ENCODE peak calls at places on chromosomes 2 and 18, in nine cellular contexts. One of them, this sample, is unnamed.

GRCh38 chr2:160224060-160224459 is 24.0 kb upstream of the ITGB6 start:
- DNase-seq in progenitor cell of endocrine pancreas: no peak
- DNase-seq in BJ: peak; percentile 89
- DNase-seq in RCC 7860: peak; percentile 99
- DNase-seq in activated effector memory CD4-positive, alpha-beta T cell treated with Interleukin-2 at 50 U/mL for 16 hours: no peak
- DNase-seq in activated CD8-positive, alpha-beta memory T cell treated with anti-CD3 and anti-CD28 coated beads for 4 hours: no peak
- DNase-seq in endodermal cell: no peak
- DNase-seq in CD8-positive, alpha-beta memory T cell: no peak
- DNase-seq in A549: peak; percentile 92
- DNase-seq in this sample: no peak

GRCh38 chr2:174153757-174154680 is 94.3 kb downstream of the OLA1 start:
- DNase-seq in CD8-positive, alpha-beta memory T cell: no peak
- DNase-seq in A549: no peak
- DNase-seq in RCC 7860: no peak
- DNase-seq in progenitor cell of endocrine pancreas: no peak
- DNase-seq in BJ: peak; percentile 10
- DNase-seq in activated CD8-positive, alpha-beta memory T cell treated with anti-CD3 and anti-CD28 coated beads for 4 hours: no peak
- DNase-seq in endodermal cell: no peak
- DNase-seq in activated effector memory CD4-positive, alpha-beta T cell treated with Interleukin-2 at 50 U/mL for 16 hours: no peak
- DNase-seq in this sample: no peak

GRCh38 chr2:776038-776437 is 98.8 kb upstream of the TMEM18 start:
- DNase-seq in A549: no peak
- DNase-seq in progenitor cell of endocrine pancreas: no peak
- DNase-seq in activated CD8-positive, alpha-beta memory T cell treated with anti-CD3 and anti-CD28 coated beads for 4 hours: no peak
- DNase-seq in RCC 7860: no peak
- DNase-seq in BJ: no peak
- DNase-seq in endodermal cell: no peak
- DNase-seq in activated effector memory CD4-positive, alpha-beta T cell treated with Interleukin-2 at 50 U/mL for 16 hours: no peak
- DNase-seq in CD8-positive, alpha-beta memory T cell: no peak
- DNase-seq in this sample: no peak

GRCh38 chr18:50011813-50012445 is 183.0 kb downstream of the MYO5B start:
- DNase-seq in RCC 7860: no peak
- DNase-seq in BJ: peak; percentile 67
- DNase-seq in endodermal cell: no peak
- DNase-seq in CD8-positive, alpha-beta memory T cell: no peak
- DNase-seq in activated effector memory CD4-positive, alpha-beta T cell treated with Interleukin-2 at 50 U/mL for 16 hours: no peak
- DNase-seq in A549: no peak
- DNase-seq in activated CD8-positive, alpha-beta memory T cell treated with anti-CD3 and anti-CD28 coated beads for 4 hours: no peak
- DNase-seq in progenitor cell of endocrine pancreas: no peak
- DNase-seq in this sample: no peak

GRCh38 chr2:85744771-85745601 is 8.8 kb upstream of the ATOH8 start:
- DNase-seq in activated effector memory CD4-positive, alpha-beta T cell treated with Interleukin-2 at 50 U/mL for 16 hours: no peak
- DNase-seq in A549: no peak
- DNase-seq in CD8-positive, alpha-beta memory T cell: no peak
- DNase-seq in progenitor cell of endocrine pancreas: no peak
- DNase-seq in BJ: no peak
- DNase-seq in endodermal cell: no peak
- DNase-seq in RCC 7860: peak; percentile 40
- DNase-seq in activated CD8-positive, alpha-beta memory T cell treated with anti-CD3 and anti-CD28 coated beads for 4 hours: no peak
- DNase-seq in this sample: no peak

GRCh38 chr18:3319399-3319798 is 57.5 kb downstream of the MYL12B start:
- DNase-seq in CD8-positive, alpha-beta memory T cell: no peak
- DNase-seq in RCC 7860: no peak
- DNase-seq in BJ: no peak
- DNase-seq in activated effector memory CD4-positive, alpha-beta T cell treated with Interleukin-2 at 50 U/mL for 16 hours: no peak
- DNase-seq in activated CD8-positive, alpha-beta memory T cell treated with anti-CD3 and anti-CD28 coated beads for 4 hours: no peak
- DNase-seq in progenitor cell of endocrine pancreas: no peak
- DNase-seq in A549: no peak
- DNase-seq in endodermal cell: no peak
- DNase-seq in this sample: no peak

GRCh38 chr2:148578493-148578884 is 66.1 kb upstream of the EPC2 start:
- DNase-seq in A549: no peak
- DNase-seq in CD8-positive, alpha-beta memory T cell: no peak
- DNase-seq in RCC 7860: no peak
- DNase-seq in activated CD8-positive, alpha-beta memory T cell treated with anti-CD3 and anti-CD28 coated beads for 4 hours: no peak
- DNase-seq in progenitor cell of endocrine pancreas: no peak
- DNase-seq in BJ: no peak
- DNase-seq in activated effector memory CD4-positive, alpha-beta T cell treated with Interleukin-2 at 50 U/mL for 16 hours: no peak
- DNase-seq in endodermal cell: no peak
- DNase-seq in this sample: no peak

GRCh38 chr18:10707294-10707693 is 181.5 kb downstream of the NAPG start:
- DNase-seq in A549: no peak
- DNase-seq in activated effector memory CD4-positive, alpha-beta T cell treated with Interleukin-2 at 50 U/mL for 16 hours: no peak
- DNase-seq in BJ: no peak
- DNase-seq in RCC 7860: no peak
- DNase-seq in progenitor cell of endocrine pancreas: no peak
- DNase-seq in CD8-positive, alpha-beta memory T cell: no peak
- DNase-seq in activated CD8-positive, alpha-beta memory T cell treated with anti-CD3 and anti-CD28 coated beads for 4 hours: no peak
- DNase-seq in endodermal cell: no peak
- DNase-seq in this sample: no peak

GRCh38 chr2:69225933-69226332 is 161.1 kb downstream of the GFPT1 start:
- DNase-seq in progenitor cell of endocrine pancreas: no peak
- DNase-seq in A549: no peak
- DNase-seq in endodermal cell: no peak
- DNase-seq in RCC 7860: no peak
- DNase-seq in CD8-positive, alpha-beta memory T cell: no peak
- DNase-seq in activated effector memory CD4-positive, alpha-beta T cell treated with Interleukin-2 at 50 U/mL for 16 hours: no peak
- DNase-seq in BJ: no peak
- DNase-seq in activated CD8-positive, alpha-beta memory T cell treated with anti-CD3 and anti-CD28 coated beads for 4 hours: no peak
- DNase-seq in this sample: no peak

GRCh38 chr2:75558786-75559428 is 1.8 kb downstream of the EVA1A start:
- DNase-seq in BJ: no peak
- DNase-seq in endodermal cell: no peak
- DNase-seq in RCC 7860: peak; percentile 54
- DNase-seq in A549: no peak
- DNase-seq in progenitor cell of endocrine pancreas: no peak
- DNase-seq in activated effector memory CD4-positive, alpha-beta T cell treated with Interleukin-2 at 50 U/mL for 16 hours: no peak
- DNase-seq in CD8-positive, alpha-beta memory T cell: no peak
- DNase-seq in activated CD8-positive, alpha-beta memory T cell treated with anti-CD3 and anti-CD28 coated beads for 4 hours: no peak
- DNase-seq in this sample: no peak

GRCh38 chr2:175854149-175854548 is 147.9 kb downstream of the LNPK start:
- DNase-seq in CD8-positive, alpha-beta memory T cell: no peak
- DNase-seq in progenitor cell of endocrine pancreas: no peak
- DNase-seq in A549: no peak
- DNase-seq in activated CD8-positive, alpha-beta memory T cell treated with anti-CD3 and anti-CD28 coated beads for 4 hours: no peak
- DNase-seq in endodermal cell: no peak
- DNase-seq in BJ: no peak
- DNase-seq in RCC 7860: no peak
- DNase-seq in activated effector memory CD4-positive, alpha-beta T cell treated with Interleukin-2 at 50 U/mL for 16 hours: no peak
- DNase-seq in this sample: no peak

GRCh38 chr2:10504370-10504993 is 56.4 kb upstream of the ODC1 start:
- DNase-seq in A549: no peak
- DNase-seq in activated CD8-positive, alpha-beta memory T cell treated with anti-CD3 and anti-CD28 coated beads for 4 hours: no peak
- DNase-seq in CD8-positive, alpha-beta memory T cell: no peak
- DNase-seq in RCC 7860: no peak
- DNase-seq in progenitor cell of endocrine pancreas: no peak
- DNase-seq in endodermal cell: no peak
- DNase-seq in activated effector memory CD4-positive, alpha-beta T cell treated with Interleukin-2 at 50 U/mL for 16 hours: no peak
- DNase-seq in BJ: no peak
- DNase-seq in this sample: no peak

GRCh38 chr2:217870528-217871011 is 132.2 kb downstream of the TNS1 start:
- DNase-seq in A549: no peak
- DNase-seq in CD8-positive, alpha-beta memory T cell: no peak
- DNase-seq in progenitor cell of endocrine pancreas: no peak
- DNase-seq in activated effector memory CD4-positive, alpha-beta T cell treated with Interleukin-2 at 50 U/mL for 16 hours: no peak
- DNase-seq in RCC 7860: no peak
- DNase-seq in activated CD8-positive, alpha-beta memory T cell treated with anti-CD3 and anti-CD28 coated beads for 4 hours: no peak
- DNase-seq in BJ: no peak
- DNase-seq in endodermal cell: no peak
- DNase-seq in this sample: no peak

GRCh38 chr2:226564667-226565066 is 235.0 kb downstream of the IRS1 start:
- DNase-seq in BJ: no peak
- DNase-seq in RCC 7860: no peak
- DNase-seq in CD8-positive, alpha-beta memory T cell: no peak
- DNase-seq in A549: no peak
- DNase-seq in activated CD8-positive, alpha-beta memory T cell treated with anti-CD3 and anti-CD28 coated beads for 4 hours: no peak
- DNase-seq in progenitor cell of endocrine pancreas: no peak
- DNase-seq in endodermal cell: no peak
- DNase-seq in activated effector memory CD4-positive, alpha-beta T cell treated with Interleukin-2 at 50 U/mL for 16 hours: no peak
- DNase-seq in this sample: no peak

GRCh38 chr2:152676461-152676860 is 40.8 kb downstream of the PRPF40A start:
- DNase-seq in BJ: no peak
- DNase-seq in RCC 7860: no peak
- DNase-seq in A549: no peak
- DNase-seq in progenitor cell of endocrine pancreas: no peak
- DNase-seq in CD8-positive, alpha-beta memory T cell: no peak
- DNase-seq in activated effector memory CD4-positive, alpha-beta T cell treated with Interleukin-2 at 50 U/mL for 16 hours: no peak
- DNase-seq in activated CD8-positive, alpha-beta memory T cell treated with anti-CD3 and anti-CD28 coated beads for 4 hours: no peak
- DNase-seq in endodermal cell: no peak
- DNase-seq in this sample: no peak

GRCh38 chr2:189020179-189020578 is 46.0 kb downstream of the COL3A1 start:
- DNase-seq in activated CD8-positive, alpha-beta memory T cell treated with anti-CD3 and anti-CD28 coated beads for 4 hours: no peak
- DNase-seq in CD8-positive, alpha-beta memory T cell: no peak
- DNase-seq in A549: no peak
- DNase-seq in endodermal cell: no peak
- DNase-seq in RCC 7860: no peak
- DNase-seq in progenitor cell of endocrine pancreas: no peak
- DNase-seq in activated effector memory CD4-positive, alpha-beta T cell treated with Interleukin-2 at 50 U/mL for 16 hours: no peak
- DNase-seq in BJ: no peak
- DNase-seq in this sample: no peak

GRCh38 chr2:98654702-98655488 is 46.5 kb downstream of the UNC50 start:
- DNase-seq in endodermal cell: no peak
- DNase-seq in RCC 7860: no peak
- DNase-seq in activated CD8-positive, alpha-beta memory T cell treated with anti-CD3 and anti-CD28 coated beads for 4 hours: no peak
- DNase-seq in CD8-positive, alpha-beta memory T cell: peak; percentile 59
- DNase-seq in A549: no peak
- DNase-seq in activated effector memory CD4-positive, alpha-beta T cell treated with Interleukin-2 at 50 U/mL for 16 hours: no peak
- DNase-seq in progenitor cell of endocrine pancreas: no peak
- DNase-seq in BJ: no peak
- DNase-seq in this sample: no peak

GRCh38 chr2:16005819-16006536 is 65.6 kb downstream of the MYCN start:
- DNase-seq in endodermal cell: no peak
- DNase-seq in BJ: no peak
- DNase-seq in RCC 7860: no peak
- DNase-seq in activated CD8-positive, alpha-beta memory T cell treated with anti-CD3 and anti-CD28 coated beads for 4 hours: no peak
- DNase-seq in progenitor cell of endocrine pancreas: no peak
- DNase-seq in CD8-positive, alpha-beta memory T cell: no peak
- DNase-seq in A549: peak; percentile 39
- DNase-seq in activated effector memory CD4-positive, alpha-beta T cell treated with Interleukin-2 at 50 U/mL for 16 hours: no peak
- DNase-seq in this sample: no peak

GRCh38 chr2:1140389-1141003 is 189.8 kb downstream of the SNTG2 start:
- DNase-seq in CD8-positive, alpha-beta memory T cell: peak; percentile 21
- DNase-seq in activated CD8-positive, alpha-beta memory T cell treated with anti-CD3 and anti-CD28 coated beads for 4 hours: peak; percentile 4
- DNase-seq in endodermal cell: peak; percentile 94
- DNase-seq in BJ: no peak
- DNase-seq in progenitor cell of endocrine pancreas: peak; percentile 61
- DNase-seq in activated effector memory CD4-positive, alpha-beta T cell treated with Interleukin-2 at 50 U/mL for 16 hours: peak; percentile 11
- DNase-seq in RCC 7860: no peak
- DNase-seq in A549: peak; percentile 22
- DNase-seq in this sample: peak; percentile 86

GRCh38 chr18:48711651-48712486 is 173.0 kb downstream of the CTIF start:
- DNase-seq in A549: peak; percentile 34
- DNase-seq in activated effector memory CD4-positive, alpha-beta T cell treated with Interleukin-2 at 50 U/mL for 16 hours: no peak
- DNase-seq in CD8-positive, alpha-beta memory T cell: no peak
- DNase-seq in progenitor cell of endocrine pancreas: peak; percentile 11
- DNase-seq in activated CD8-positive, alpha-beta memory T cell treated with anti-CD3 and anti-CD28 coated beads for 4 hours: no peak
- DNase-seq in RCC 7860: peak; percentile 41
- DNase-seq in BJ: no peak
- DNase-seq in endodermal cell: peak; percentile 79
- DNase-seq in this sample: peak; percentile 51

GRCh38 chr18:45617284-45617683 is 2.0 kb downstream of the SLC14A2 start:
- DNase-seq in CD8-positive, alpha-beta memory T cell: no peak
- DNase-seq in activated effector memory CD4-positive, alpha-beta T cell treated with Interleukin-2 at 50 U/mL for 16 hours: no peak
- DNase-seq in RCC 7860: peak; percentile 9
- DNase-seq in BJ: peak; percentile 70
- DNase-seq in activated CD8-positive, alpha-beta memory T cell treated with anti-CD3 and anti-CD28 coated beads for 4 hours: no peak
- DNase-seq in progenitor cell of endocrine pancreas: no peak
- DNase-seq in A549: peak; percentile 42
- DNase-seq in endodermal cell: no peak
- DNase-seq in this sample: no peak

GRCh38 chr2:45173513-45173912 is 164.3 kb upstream of the SIX2 start:
- DNase-seq in progenitor cell of endocrine pancreas: no peak
- DNase-seq in activated effector memory CD4-positive, alpha-beta T cell treated with Interleukin-2 at 50 U/mL for 16 hours: no peak
- DNase-seq in activated CD8-positive, alpha-beta memory T cell treated with anti-CD3 and anti-CD28 coated beads for 4 hours: no peak
- DNase-seq in RCC 7860: peak; percentile 94
- DNase-seq in BJ: peak; percentile 81
- DNase-seq in CD8-positive, alpha-beta memory T cell: no peak
- DNase-seq in endodermal cell: no peak
- DNase-seq in A549: peak; percentile 84
- DNase-seq in this sample: no peak

GRCh38 chr2:64550042-64550441 is 25.9 kb downstream of the AFTPH start:
- DNase-seq in activated CD8-positive, alpha-beta memory T cell treated with anti-CD3 and anti-CD28 coated beads for 4 hours: no peak
- DNase-seq in endodermal cell: no peak
- DNase-seq in BJ: no peak
- DNase-seq in RCC 7860: no peak
- DNase-seq in A549: no peak
- DNase-seq in CD8-positive, alpha-beta memory T cell: no peak
- DNase-seq in activated effector memory CD4-positive, alpha-beta T cell treated with Interleukin-2 at 50 U/mL for 16 hours: no peak
- DNase-seq in progenitor cell of endocrine pancreas: no peak
- DNase-seq in this sample: no peak

GRCh38 chr2:46540496-46541342 is 61.4 kb downstream of the TMEM247 start:
- DNase-seq in RCC 7860: peak; percentile 89
- DNase-seq in activated CD8-positive, alpha-beta memory T cell treated with anti-CD3 and anti-CD28 coated beads for 4 hours: no peak
- DNase-seq in progenitor cell of endocrine pancreas: no peak
- DNase-seq in activated effector memory CD4-positive, alpha-beta T cell treated with Interleukin-2 at 50 U/mL for 16 hours: no peak
- DNase-seq in CD8-positive, alpha-beta memory T cell: no peak
- DNase-seq in A549: peak; percentile 68
- DNase-seq in endodermal cell: peak; percentile 51
- DNase-seq in BJ: peak; percentile 65
- DNase-seq in this sample: no peak

GRCh38 chr18:24878289-24878688 is 417.9 kb downstream of the HRH4 start:
- DNase-seq in activated effector memory CD4-positive, alpha-beta T cell treated with Interleukin-2 at 50 U/mL for 16 hours: no peak
- DNase-seq in progenitor cell of endocrine pancreas: no peak
- DNase-seq in A549: peak; percentile 17
- DNase-seq in activated CD8-positive, alpha-beta memory T cell treated with anti-CD3 and anti-CD28 coated beads for 4 hours: no peak
- DNase-seq in endodermal cell: no peak
- DNase-seq in CD8-positive, alpha-beta memory T cell: no peak
- DNase-seq in RCC 7860: no peak
- DNase-seq in BJ: no peak
- DNase-seq in this sample: no peak

GRCh38 chr2:73984203-73984921 is at the start of gene TET3:
- DNase-seq in endodermal cell: peak; percentile 79
- DNase-seq in activated effector memory CD4-positive, alpha-beta T cell treated with Interleukin-2 at 50 U/mL for 16 hours: no peak
- DNase-seq in A549: peak; percentile 34
- DNase-seq in BJ: no peak
- DNase-seq in progenitor cell of endocrine pancreas: peak; percentile 49
- DNase-seq in activated CD8-positive, alpha-beta memory T cell treated with anti-CD3 and anti-CD28 coated beads for 4 hours: no peak
- DNase-seq in CD8-positive, alpha-beta memory T cell: peak; percentile 72
- DNase-seq in RCC 7860: no peak
- DNase-seq in this sample: peak; percentile 40

GRCh38 chr2:230643576-230644291 is 68.9 kb upstream of the CAB39 start:
- DNase-seq in BJ: no peak
- DNase-seq in RCC 7860: no peak
- DNase-seq in activated effector memory CD4-positive, alpha-beta T cell treated with Interleukin-2 at 50 U/mL for 16 hours: no peak
- DNase-seq in CD8-positive, alpha-beta memory T cell: peak; percentile 22
- DNase-seq in activated CD8-positive, alpha-beta memory T cell treated with anti-CD3 and anti-CD28 coated beads for 4 hours: peak; percentile 59
- DNase-seq in endodermal cell: peak; percentile 32
- DNase-seq in progenitor cell of endocrine pancreas: no peak
- DNase-seq in A549: no peak
- DNase-seq in this sample: no peak

GRCh38 chr18:68275616-68276015 is 439.3 kb downstream of the TMX3 start:
- DNase-seq in CD8-positive, alpha-beta memory T cell: no peak
- DNase-seq in activated effector memory CD4-positive, alpha-beta T cell treated with Interleukin-2 at 50 U/mL for 16 hours: no peak
- DNase-seq in activated CD8-positive, alpha-beta memory T cell treated with anti-CD3 and anti-CD28 coated beads for 4 hours: no peak
- DNase-seq in BJ: no peak
- DNase-seq in A549: no peak
- DNase-seq in RCC 7860: peak; percentile 77
- DNase-seq in progenitor cell of endocrine pancreas: no peak
- DNase-seq in endodermal cell: no peak
- DNase-seq in this sample: no peak

GRCh38 chr18:12296457-12296856 is 11.6 kb upstream of the TUBB6 start:
- DNase-seq in A549: no peak
- DNase-seq in activated effector memory CD4-positive, alpha-beta T cell treated with Interleukin-2 at 50 U/mL for 16 hours: no peak
- DNase-seq in progenitor cell of endocrine pancreas: no peak
- DNase-seq in BJ: no peak
- DNase-seq in activated CD8-positive, alpha-beta memory T cell treated with anti-CD3 and anti-CD28 coated beads for 4 hours: no peak
- DNase-seq in RCC 7860: no peak
- DNase-seq in CD8-positive, alpha-beta memory T cell: no peak
- DNase-seq in endodermal cell: no peak
- DNase-seq in this sample: no peak

GRCh38 chr2:27915874-27916273 is 25.3 kb downstream of the BABAM2 start:
- DNase-seq in endodermal cell: no peak
- DNase-seq in activated CD8-positive, alpha-beta memory T cell treated with anti-CD3 and anti-CD28 coated beads for 4 hours: no peak
- DNase-seq in CD8-positive, alpha-beta memory T cell: no peak
- DNase-seq in progenitor cell of endocrine pancreas: no peak
- DNase-seq in activated effector memory CD4-positive, alpha-beta T cell treated with Interleukin-2 at 50 U/mL for 16 hours: no peak
- DNase-seq in A549: peak; percentile 53
- DNase-seq in BJ: no peak
- DNase-seq in RCC 7860: no peak
- DNase-seq in this sample: no peak

GRCh38 chr2:46568212-46569009 is 89.0 kb downstream of the TMEM247 start:
- DNase-seq in activated effector memory CD4-positive, alpha-beta T cell treated with Interleukin-2 at 50 U/mL for 16 hours: no peak
- DNase-seq in CD8-positive, alpha-beta memory T cell: no peak
- DNase-seq in progenitor cell of endocrine pancreas: no peak
- DNase-seq in RCC 7860: no peak
- DNase-seq in activated CD8-positive, alpha-beta memory T cell treated with anti-CD3 and anti-CD28 coated beads for 4 hours: no peak
- DNase-seq in BJ: no peak
- DNase-seq in endodermal cell: no peak
- DNase-seq in A549: no peak
- DNase-seq in this sample: no peak